ENCODE peak calls at places on chromosomes 4 and X, in nine cellular contexts. One of them, this sample, is unnamed. For H3K4me1, the result is how much of the 10 kb centered on the place peaks cover.

GRCh38 chr4:48778431-48779094 is 1.5 kb downstream of the FRYL start:
- DNase-seq in MM.1S: no peak
- DNase-seq in GM23338: no peak
- DNase-seq in GM23248: peak
- DNase-seq in neural progenitor cell: no peak
- DNase-seq in PC-3: peak
- DNase-seq in HCT116: no peak
- DNase-seq in OCI-LY7: no peak
- DNase-seq in SK-N-SH: peak
- DNase-seq in this sample: no peak

GRCh38 chr4:7313361-7313811 is 121.0 kb downstream of the SORCS2 start:
- DNase-seq in neural progenitor cell: no peak
- DNase-seq in OCI-LY7: no peak
- DNase-seq in PC-3: no peak
- DNase-seq in SK-N-SH: no peak
- DNase-seq in GM23248: no peak
- DNase-seq in GM23338: no peak
- DNase-seq in MM.1S: no peak
- DNase-seq in HCT116: no peak
- DNase-seq in this sample: no peak

GRCh38 chr4:144646523-144647094 is 653 bp downstream of the HHIP start:
- DNase-seq in OCI-LY7: no peak
- DNase-seq in MM.1S: no peak
- DNase-seq in GM23248: peak
- DNase-seq in SK-N-SH: peak
- DNase-seq in GM23338: peak
- DNase-seq in HCT116: no peak
- DNase-seq in PC-3: no peak
- DNase-seq in neural progenitor cell: peak
- DNase-seq in this sample: peak

GRCh38 chr4:168248311-168248710 is 70.2 kb downstream of the DDX60 start:
- DNase-seq in OCI-LY7: no peak
- DNase-seq in GM23338: no peak
- DNase-seq in PC-3: no peak
- DNase-seq in neural progenitor cell: no peak
- DNase-seq in SK-N-SH: no peak
- DNase-seq in MM.1S: no peak
- DNase-seq in HCT116: no peak
- DNase-seq in GM23248: no peak
- DNase-seq in this sample: no peak

GRCh38 chrX:155225774-155226173 is 9.5 kb downstream of the VBP1 start:
- DNase-seq in HCT116: no peak
- DNase-seq in OCI-LY7: no peak
- DNase-seq in PC-3: no peak
- DNase-seq in GM23338: no peak
- DNase-seq in SK-N-SH: no peak
- DNase-seq in GM23248: no peak
- DNase-seq in neural progenitor cell: no peak
- DNase-seq in MM.1S: no peak
- DNase-seq in this sample: no peak

GRCh38 chr4:105150511-105150910 is 3.8 kb downstream of the TET2 start:
- DNase-seq in OCI-LY7: no peak
- DNase-seq in GM23338: no peak
- DNase-seq in GM23248: no peak
- DNase-seq in HCT116: no peak
- DNase-seq in PC-3: no peak
- DNase-seq in SK-N-SH: no peak
- DNase-seq in neural progenitor cell: no peak
- DNase-seq in MM.1S: no peak
- DNase-seq in this sample: no peak

GRCh38 chr4:177001271-177002175 is 208.8 kb upstream of the VEGFC start:
- DNase-seq in SK-N-SH: no peak
- DNase-seq in PC-3: peak
- DNase-seq in OCI-LY7: no peak
- DNase-seq in neural progenitor cell: no peak
- DNase-seq in HCT116: no peak
- DNase-seq in MM.1S: no peak
- DNase-seq in GM23338: no peak
- DNase-seq in GM23248: peak
- DNase-seq in this sample: no peak

GRCh38 chrX:127577884-127578283 is 474.3 kb downstream of the ACTRT1 start:
- DNase-seq in GM23338: no peak
- DNase-seq in SK-N-SH: no peak
- DNase-seq in neural progenitor cell: no peak
- DNase-seq in PC-3: no peak
- DNase-seq in MM.1S: no peak
- DNase-seq in OCI-LY7: no peak
- DNase-seq in HCT116: no peak
- DNase-seq in GM23248: no peak
- DNase-seq in this sample: no peak

GRCh38 chr4:1463088-1463926 is 57.1 kb upstream of the NKX1-1 start:
- DNase-seq in GM23248: peak
- DNase-seq in MM.1S: no peak
- DNase-seq in PC-3: no peak
- DNase-seq in GM23338: no peak
- DNase-seq in neural progenitor cell: no peak
- DNase-seq in HCT116: no peak
- DNase-seq in SK-N-SH: peak
- DNase-seq in OCI-LY7: no peak
- DNase-seq in this sample: peak

GRCh38 chr4:95552942-95553550 is 4.3 kb upstream of the UNC5C start:
- DNase-seq in SK-N-SH: no peak
- DNase-seq in OCI-LY7: no peak
- DNase-seq in neural progenitor cell: no peak
- DNase-seq in GM23338: no peak
- DNase-seq in PC-3: no peak
- DNase-seq in GM23248: no peak
- DNase-seq in HCT116: no peak
- DNase-seq in MM.1S: no peak
- DNase-seq in this sample: no peak

GRCh38 chrX:73831500-73831899 is 268.5 kb downstream of the CHIC1 start:
- DNase-seq in MM.1S: no peak
- DNase-seq in OCI-LY7: no peak
- DNase-seq in neural progenitor cell: no peak
- DNase-seq in HCT116: no peak
- DNase-seq in PC-3: no peak
- DNase-seq in GM23338: no peak
- DNase-seq in SK-N-SH: no peak
- DNase-seq in GM23248: no peak
- DNase-seq in this sample: no peak

GRCh38 chr4:3644849-3645627 is 112.8 kb upstream of the LRPAP1 start:
- DNase-seq in GM23248: peak
- DNase-seq in OCI-LY7: no peak
- DNase-seq in GM23338: no peak
- DNase-seq in SK-N-SH: no peak
- DNase-seq in neural progenitor cell: no peak
- DNase-seq in MM.1S: no peak
- DNase-seq in HCT116: no peak
- DNase-seq in PC-3: peak
- DNase-seq in this sample: no peak

GRCh38 chr4:165393704-165394103 is 14.9 kb downstream of the CPE start:
- DNase-seq in neural progenitor cell: no peak
- DNase-seq in PC-3: no peak
- DNase-seq in MM.1S: no peak
- DNase-seq in SK-N-SH: no peak
- DNase-seq in GM23248: no peak
- DNase-seq in HCT116: no peak
- DNase-seq in GM23338: no peak
- DNase-seq in OCI-LY7: no peak
- DNase-seq in this sample: no peak

GRCh38 chrX:74325130-74326059 is 21.4 kb downstream of the ZCCHC13 start:
- DNase-seq in PC-3: no peak
- DNase-seq in OCI-LY7: no peak
- DNase-seq in SK-N-SH: peak
- DNase-seq in neural progenitor cell: peak
- DNase-seq in MM.1S: no peak
- DNase-seq in GM23248: no peak
- DNase-seq in GM23338: peak
- DNase-seq in HCT116: no peak
- DNase-seq in this sample: no peak

GRCh38 chrX:119541188-119541587 is 24.0 kb downstream of the STEEP1 start:
- DNase-seq in MM.1S: no peak
- DNase-seq in HCT116: no peak
- DNase-seq in PC-3: peak
- DNase-seq in GM23248: peak
- DNase-seq in SK-N-SH: no peak
- DNase-seq in OCI-LY7: no peak
- DNase-seq in neural progenitor cell: no peak
- DNase-seq in GM23338: peak
- DNase-seq in this sample: no peak

GRCh38 chrX:51975811-51976210 is 82.4 kb downstream of the MAGED1 start:
- DNase-seq in GM23338: peak
- DNase-seq in GM23248: no peak
- DNase-seq in HCT116: no peak
- DNase-seq in MM.1S: no peak
- DNase-seq in SK-N-SH: no peak
- DNase-seq in PC-3: no peak
- DNase-seq in OCI-LY7: no peak
- DNase-seq in neural progenitor cell: no peak
- DNase-seq in this sample: no peak

GRCh38 chr4:41144812-41145211 is 69.5 kb downstream of the APBB2 start:
- DNase-seq in GM23338: no peak
- DNase-seq in SK-N-SH: no peak
- DNase-seq in MM.1S: no peak
- DNase-seq in GM23248: peak
- DNase-seq in PC-3: no peak
- DNase-seq in OCI-LY7: no peak
- DNase-seq in neural progenitor cell: no peak
- DNase-seq in HCT116: no peak
- DNase-seq in this sample: no peak

GRCh38 chrX:68945603-68946228 is 116.9 kb downstream of the EFNB1 start:
- DNase-seq in GM23338: peak
- DNase-seq in neural progenitor cell: no peak
- DNase-seq in PC-3: peak
- DNase-seq in HCT116: no peak
- DNase-seq in OCI-LY7: no peak
- DNase-seq in SK-N-SH: no peak
- DNase-seq in GM23248: peak
- DNase-seq in MM.1S: no peak
- DNase-seq in this sample: no peak

GRCh38 chrX:10821293-10821692 is 200.9 kb upstream of the MID1 start:
- DNase-seq in MM.1S: no peak
- DNase-seq in GM23338: no peak
- DNase-seq in HCT116: no peak
- DNase-seq in OCI-LY7: no peak
- DNase-seq in GM23248: no peak
- DNase-seq in SK-N-SH: no peak
- DNase-seq in neural progenitor cell: no peak
- DNase-seq in PC-3: no peak
- DNase-seq in this sample: no peak

GRCh38 chr4:25913851-25914669 is at the start of gene SMIM20:
- DNase-seq in GM23248: peak
- DNase-seq in SK-N-SH: peak
- DNase-seq in PC-3: peak
- DNase-seq in MM.1S: peak
- DNase-seq in OCI-LY7: peak
- DNase-seq in neural progenitor cell: peak
- DNase-seq in HCT116: peak
- DNase-seq in GM23338: peak
- DNase-seq in this sample: peak

GRCh38 chr4:187354740-187355139 is 631.1 kb upstream of the FAT1 start:
- DNase-seq in PC-3: peak
- DNase-seq in neural progenitor cell: no peak
- DNase-seq in SK-N-SH: no peak
- DNase-seq in MM.1S: no peak
- DNase-seq in HCT116: no peak
- DNase-seq in GM23248: no peak
- DNase-seq in GM23338: no peak
- DNase-seq in OCI-LY7: no peak
- DNase-seq in this sample: no peak
- H2AFZ ChIP-seq in PC-3: no peak
- H2AFZ ChIP-seq in neural progenitor cell: no peak
- H2AFZ ChIP-seq in SK-N-SH: no peak
- H2AFZ ChIP-seq in MM.1S: no peak
- H2AFZ ChIP-seq in HCT116: no peak
- H2AFZ ChIP-seq in GM23248: no peak
- H2AFZ ChIP-seq in GM23338: no peak
- H2AFZ ChIP-seq in OCI-LY7: no peak
- H2AFZ ChIP-seq in this sample: no peak

DNA sequence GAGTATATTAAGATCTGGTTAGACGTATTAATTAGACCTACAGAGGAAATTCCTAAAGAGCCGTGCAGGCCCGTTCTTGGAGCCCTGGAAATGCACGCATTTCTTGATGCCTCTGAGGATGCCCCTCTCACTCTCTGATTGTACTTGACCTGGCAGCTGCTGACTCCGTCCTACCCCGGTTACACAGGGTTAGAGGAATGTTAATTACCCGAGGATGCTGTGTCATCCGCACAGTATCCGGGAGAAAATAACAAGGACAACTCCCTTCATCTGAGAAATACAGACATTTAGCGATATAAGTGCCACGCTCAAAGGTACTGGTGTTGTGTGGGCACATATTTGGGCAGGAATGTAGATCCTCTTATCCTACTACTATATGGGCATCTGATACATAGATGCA is 404.6 kb upstream of the FAT1 start:
- DNase-seq in GM23338: no peak
- DNase-seq in GM23248: peak
- DNase-seq in SK-N-SH: no peak
- DNase-seq in PC-3: peak
- DNase-seq in HCT116: no peak
- DNase-seq in neural progenitor cell: no peak
- DNase-seq in MM.1S: no peak
- DNase-seq in OCI-LY7: no peak
- DNase-seq in this sample: no peak
- TF ChIP-seq EZH2phosphoT487 in GM23338: no peak
- TF ChIP-seq EZH2phosphoT487 in GM23248: no peak
- TF ChIP-seq EZH2phosphoT487 in SK-N-SH: no peak
- TF ChIP-seq EZH2phosphoT487 in PC-3: no peak
- TF ChIP-seq EZH2phosphoT487 in HCT116: no peak
- TF ChIP-seq EZH2phosphoT487 in neural progenitor cell: no peak
- TF ChIP-seq EZH2phosphoT487 in MM.1S: no peak
- TF ChIP-seq EZH2phosphoT487 in OCI-LY7: no peak
- TF ChIP-seq EZH2phosphoT487 in this sample: no peak

GRCh38 chr4:52643190-52643589 is 15.9 kb downstream of the USP46 start:
- DNase-seq in neural progenitor cell: no peak
- DNase-seq in GM23248: no peak
- DNase-seq in SK-N-SH: no peak
- DNase-seq in MM.1S: no peak
- DNase-seq in OCI-LY7: no peak
- DNase-seq in GM23338: no peak
- DNase-seq in PC-3: no peak
- DNase-seq in HCT116: no peak
- DNase-seq in this sample: no peak
- H3K4me1 ChIP-seq in neural progenitor cell: under half
- H3K4me1 ChIP-seq in GM23248: under half
- H3K4me1 ChIP-seq in SK-N-SH: under half
- H3K4me1 ChIP-seq in MM.1S: under half
- H3K4me1 ChIP-seq in OCI-LY7: under half
- H3K4me1 ChIP-seq in GM23338: half or more
- H3K4me1 ChIP-seq in PC-3: under half
- H3K4me1 ChIP-seq in HCT116: half or more
- H3K4me1 ChIP-seq in this sample: under half

DNA sequence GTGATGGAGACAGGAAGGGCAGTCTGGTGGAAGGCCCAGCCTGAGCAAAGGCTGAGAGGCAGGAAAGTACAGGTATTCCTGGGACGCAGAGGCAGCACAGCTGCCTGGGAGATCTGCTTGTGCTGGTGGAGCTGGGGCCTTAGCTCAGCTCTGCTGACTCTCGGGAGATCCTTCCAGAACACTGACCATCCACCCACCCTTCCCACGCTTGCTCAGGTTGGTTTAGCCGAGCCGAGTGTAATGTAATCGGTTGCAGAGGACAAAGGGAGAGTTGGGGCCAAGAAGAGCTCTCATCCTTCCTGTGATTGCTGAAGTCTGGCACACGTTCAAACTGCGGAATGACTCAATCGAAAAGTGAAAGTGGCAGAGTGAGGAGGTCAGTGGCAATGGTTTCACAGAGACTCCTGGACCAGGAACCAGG is 43.1 kb upstream of the GPR78 start:
- DNase-seq in MM.1S: no peak
- DNase-seq in GM23338: no peak
- DNase-seq in HCT116: peak
- DNase-seq in SK-N-SH: no peak
- DNase-seq in neural progenitor cell: no peak
- DNase-seq in GM23248: peak
- DNase-seq in OCI-LY7: no peak
- DNase-seq in PC-3: peak
- DNase-seq in this sample: peak
- H2AFZ ChIP-seq in MM.1S: no peak
- H2AFZ ChIP-seq in GM23338: no peak
- H2AFZ ChIP-seq in HCT116: peak
- H2AFZ ChIP-seq in SK-N-SH: peak
- H2AFZ ChIP-seq in neural progenitor cell: no peak
- H2AFZ ChIP-seq in GM23248: no peak
- H2AFZ ChIP-seq in OCI-LY7: no peak
- H2AFZ ChIP-seq in PC-3: no peak
- H2AFZ ChIP-seq in this sample: no peak